ENCODE peak calls at places on chromosomes 12 and 14, in eight cellular contexts. Y is IMR-90; B is CD8-positive, alpha-beta T cell; W is HCT116; I is transverse colon; X is right atrium auricular region; G is Panc1; N is PC-9. V is an unnamed sample.

GRCh38 chr14:37597538-37598084 is 2.2 kb downstream of the TTC6 start:
- DNase-seq in W (no peak), Y (no peak), I (peak; percentile 75), B (no peak), G (no peak), X (no peak), N (peak; percentile 58), V (no peak)

GRCh38 chr12:93537769-93538168 is 34.7 kb upstream of the SOCS2 start:
- DNase-seq in X (no peak), G (no peak), N (no peak), Y (no peak), I (no peak), W (no peak), B (no peak), V (no peak)

GRCh38 chr14:75429562-75429961 is 1.7 kb downstream of the JDP2 start:
- DNase-seq in B (no peak), I (no peak), X (no peak), Y (no peak), G (no peak), W (no peak), N (no peak), V (no peak)

GRCh38 chr12:14952295-14952995 is 9.0 kb downstream of the ARHGDIB start:
- DNase-seq in Y (peak; percentile 98), I (peak; percentile 26), N (peak; percentile 98), G (no peak), B (no peak), W (peak; percentile 48), X (no peak), V (peak; percentile 87)

GRCh38 chr12:84497819-84498218 is 414.8 kb downstream of the SLC6A15 start:
- DNase-seq in N (no peak), B (no peak), X (no peak), Y (no peak), G (no peak), I (no peak), W (peak; percentile 16), V (no peak)

GRCh38 chr14:55804198-55804553 is 224.2 kb downstream of the KTN1 start:
- DNase-seq in W (no peak), G (no peak), X (no peak), Y (no peak), B (no peak), N (no peak), I (no peak), V (no peak)

GRCh38 chr12:116194935-116195431 is 82.5 kb downstream of the MED13L start:
- DNase-seq in I (peak; percentile 8), G (no peak), Y (no peak), B (peak; percentile 29), W (no peak), N (no peak), X (no peak), V (no peak)

GRCh38 chr12:131114942-131115584 is 161.4 kb downstream of the ADGRD1 start:
- DNase-seq in I (no peak), G (no peak), B (no peak), X (no peak), W (no peak), Y (no peak), N (no peak), V (no peak)

GRCh38 chr12:94429191-94429590 is 30.5 kb downstream of the CEP83 start:
- DNase-seq in N (no peak), X (no peak), G (no peak), I (no peak), B (no peak), W (no peak), Y (no peak), V (no peak)

GRCh38 chr12:109115758-109116610 is at the start of gene ACACB:
- DNase-seq in G (no peak), I (peak; percentile 78), B (no peak), Y (no peak), W (no peak), X (peak; percentile 84), N (no peak), V (no peak)

GRCh38 chr14:105050551-105050897 is 14.7 kb downstream of the GPR132 start:
- DNase-seq in W (peak; percentile 16), N (peak; percentile 72), X (no peak), I (peak; percentile 79), B (no peak), Y (peak; percentile 42), G (no peak), V (no peak)

GRCh38 chr12:60415361-60415760 is 819.5 kb downstream of the SLC16A7 start:
- DNase-seq in G (no peak), N (no peak), X (no peak), Y (peak; percentile 74), I (no peak), W (no peak), B (no peak), V (no peak)

GRCh38 chr12:24561882-24562760 is 386.8 kb downstream of the BCAT1 start:
- DNase-seq in X (peak; percentile 73), B (no peak), I (peak; percentile 39), N (no peak), G (no peak), Y (peak; percentile 62), W (no peak), V (peak; percentile 32)

GRCh38 chr12:80752464-80752863 is 35.8 kb downstream of the MYF5 start:
- DNase-seq in G (no peak), W (no peak), B (no peak), I (no peak), Y (peak; percentile 35), X (no peak), N (no peak), V (no peak)

GRCh38 chr12:3202734-3203446 is 125.7 kb downstream of the TSPAN9 start:
- DNase-seq in Y (peak; percentile 34), I (peak; percentile 39), G (peak; percentile 20), N (no peak), B (peak; percentile 33), W (no peak), X (peak; percentile 73), V (peak; percentile 20)

GRCh38 chr12:127628655-127629054 is 638.3 kb upstream of the TMEM132C start:
- DNase-seq in W (no peak), B (no peak), Y (peak; percentile 75), I (no peak), N (no peak), G (no peak), X (no peak), V (no peak)

GRCh38 chr12:128808651-128809050 is 15.1 kb downstream of the SLC15A4 start:
- DNase-seq in Y (no peak), I (no peak), G (no peak), B (no peak), X (no peak), N (no peak), W (no peak), V (no peak)

GRCh38 chr12:83505586-83505985 is 818.9 kb downstream of the TMTC2 start:
- DNase-seq in Y (no peak), B (no peak), G (no peak), N (no peak), I (no peak), X (no peak), W (no peak), V (no peak)

GRCh38 chr12:102522768-102523167 is 42.4 kb upstream of the IGF1 start:
- DNase-seq in N (no peak), Y (no peak), W (no peak), B (no peak), G (no peak), I (no peak), X (no peak), V (no peak)
- TF ChIP-seq CTCF in N (no peak), Y (no peak), W (peak; percentile 27), B (no peak), G (no peak), I (no peak), X (no peak), V (no peak)

GRCh38 chr12:11814362-11814761 is 164.9 kb downstream of the ETV6 start:
- DNase-seq in N (peak; percentile 37), Y (peak; percentile 89), G (no peak), X (no peak), B (no peak), W (no peak), I (no peak), V (peak; percentile 69)

GRCh38 chr12:11812558-11813421 is 163.3 kb downstream of the ETV6 start:
- DNase-seq in Y (peak; percentile 27), B (no peak), G (no peak), X (no peak), N (no peak), W (no peak), I (peak; percentile 50), V (no peak)

GRCh38 chr12:11810160-11810559 is 160.7 kb downstream of the ETV6 start:
- DNase-seq in B (no peak), X (no peak), G (no peak), W (no peak), Y (no peak), N (no peak), I (no peak), V (no peak)

GRCh38 chr12:11813422-11813813 is 163.9 kb downstream of the ETV6 start:
- DNase-seq in W (no peak), B (no peak), N (no peak), X (no peak), I (no peak), G (no peak), Y (no peak), V (no peak)

DNA sequence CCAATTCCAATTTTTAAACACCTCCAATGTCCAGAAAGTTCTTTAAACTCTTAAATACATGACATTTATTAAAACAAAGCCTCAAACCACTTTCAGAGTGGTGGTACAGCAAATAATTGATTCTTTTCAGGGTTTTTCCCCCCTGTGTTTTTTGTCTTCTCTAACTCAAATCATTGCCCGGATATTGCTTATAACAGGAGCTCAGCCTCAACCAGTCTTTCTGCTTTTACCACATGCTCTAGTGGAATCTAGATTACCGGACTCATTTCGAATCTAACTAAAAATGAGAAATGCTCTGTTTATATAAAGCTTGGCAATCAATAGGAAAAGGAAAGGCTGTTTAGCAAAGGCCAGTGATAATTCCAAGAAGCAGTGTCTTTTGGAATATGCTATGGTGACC is 161.5 kb downstream of the ETV6 start:
- DNase-seq in X (no peak), G (no peak), I (no peak), N (no peak), B (no peak), W (no peak), Y (no peak), V (no peak)
- H3K4me1 ChIP-seq in X (no peaks in the 10 kb centered on the region), G (peaks cover 10% of the 10 kb centered on the region), I (peaks cover 30% of the 10 kb centered on the region), N (no peaks in the 10 kb centered on the region), B (peaks cover 18% of the 10 kb centered on the region), W (no peaks in the 10 kb centered on the region), Y (peaks cover 18% of the 10 kb centered on the region), V (peaks cover 12% of the 10 kb centered on the region)

GRCh38 chr14:61564623-61565091 is 130.7 kb upstream of the HIF1A start:
- DNase-seq in N (peak; percentile 99), W (peak; percentile 76), I (no peak), G (no peak), Y (peak; percentile 97), B (no peak), X (no peak), V (peak; percentile 98)
- H3K27ac ChIP-seq in N (peak overlapping the region; percentile 98), W (peak overlapping the region; percentile 97), I (no peak overlapping the region), G (no peak overlapping the region), Y (peak overlapping the region; percentile 94), B (no peak overlapping the region), X (no peak overlapping the region), V (peak overlapping the region; percentile 97)

GRCh38 chr14:92553456-92553855 is 39.9 kb downstream of the RIN3 start:
- DNase-seq in G (no peak), Y (peak; percentile 67), N (no peak), X (no peak), I (no peak), W (no peak), B (no peak), V (no peak)
- TF ChIP-seq CTCF in G (no peak), Y (peak; percentile 40), N (no peak), X (no peak), I (no peak), W (peak; percentile 22), B (no peak), V (peak; percentile 21)